ENCODE peak calls at places on chromosomes 2 and 18, in nine cellular contexts. One of them, this sample, is unnamed.

GRCh38 chr2:158094487-158095092 is 7.1 kb upstream of the UPP2 start:
- DNase-seq in SK-N-SH: no peak
- DNase-seq in HTR-8/SVneo: no peak
- DNase-seq in fibroblast of pulmonary artery: no peak
- DNase-seq in iPS DF 19.7: no peak
- DNase-seq in germinal center: no peak
- DNase-seq in substantia nigra: no peak
- DNase-seq in effector memory CD4-positive, alpha-beta T cell: no peak
- DNase-seq in GM13977: no peak
- DNase-seq in this sample: no peak

GRCh38 chr2:30406853-30407252 is 40.2 kb upstream of the LCLAT1 start:
- DNase-seq in germinal center: no peak
- DNase-seq in HTR-8/SVneo: no peak
- DNase-seq in iPS DF 19.7: no peak
- DNase-seq in substantia nigra: no peak
- DNase-seq in SK-N-SH: no peak
- DNase-seq in effector memory CD4-positive, alpha-beta T cell: no peak
- DNase-seq in fibroblast of pulmonary artery: no peak
- DNase-seq in GM13977: no peak
- DNase-seq in this sample: no peak

GRCh38 chr2:152874955-152875354 is 156.5 kb downstream of the ARL6IP6 start:
- DNase-seq in HTR-8/SVneo: no peak
- DNase-seq in iPS DF 19.7: no peak
- DNase-seq in germinal center: no peak
- DNase-seq in fibroblast of pulmonary artery: no peak
- DNase-seq in GM13977: no peak
- DNase-seq in SK-N-SH: no peak
- DNase-seq in effector memory CD4-positive, alpha-beta T cell: no peak
- DNase-seq in substantia nigra: no peak
- DNase-seq in this sample: no peak

GRCh38 chr2:128513416-128514283 is 195.0 kb upstream of the HS6ST1 start:
- DNase-seq in HTR-8/SVneo: no peak
- DNase-seq in germinal center: peak; percentile 53
- DNase-seq in iPS DF 19.7: no peak
- DNase-seq in substantia nigra: peak; percentile 38
- DNase-seq in GM13977: no peak
- DNase-seq in effector memory CD4-positive, alpha-beta T cell: no peak
- DNase-seq in SK-N-SH: no peak
- DNase-seq in fibroblast of pulmonary artery: no peak
- DNase-seq in this sample: no peak

GRCh38 chr18:79439201-79440023 is 43.7 kb downstream of the NFATC1 start:
- DNase-seq in fibroblast of pulmonary artery: no peak
- DNase-seq in SK-N-SH: no peak
- DNase-seq in effector memory CD4-positive, alpha-beta T cell: peak; percentile 16
- DNase-seq in GM13977: no peak
- DNase-seq in germinal center: no peak
- DNase-seq in substantia nigra: no peak
- DNase-seq in iPS DF 19.7: no peak
- DNase-seq in HTR-8/SVneo: no peak
- DNase-seq in this sample: no peak

GRCh38 chr2:104755026-104755856 is 98.7 kb upstream of the POU3F3 start:
- DNase-seq in iPS DF 19.7: no peak
- DNase-seq in SK-N-SH: no peak
- DNase-seq in substantia nigra: peak; percentile 67
- DNase-seq in germinal center: no peak
- DNase-seq in fibroblast of pulmonary artery: no peak
- DNase-seq in effector memory CD4-positive, alpha-beta T cell: no peak
- DNase-seq in HTR-8/SVneo: no peak
- DNase-seq in GM13977: no peak
- DNase-seq in this sample: no peak

GRCh38 chr2:135590594-135591290 is 59.5 kb downstream of the R3HDM1 start:
- DNase-seq in effector memory CD4-positive, alpha-beta T cell: no peak
- DNase-seq in substantia nigra: no peak
- DNase-seq in SK-N-SH: no peak
- DNase-seq in fibroblast of pulmonary artery: no peak
- DNase-seq in germinal center: no peak
- DNase-seq in iPS DF 19.7: no peak
- DNase-seq in GM13977: no peak
- DNase-seq in HTR-8/SVneo: no peak
- DNase-seq in this sample: no peak

GRCh38 chr2:63788070-63788469 is 53.6 kb upstream of the UGP2 start:
- DNase-seq in HTR-8/SVneo: no peak
- DNase-seq in substantia nigra: no peak
- DNase-seq in SK-N-SH: no peak
- DNase-seq in fibroblast of pulmonary artery: peak; percentile 69
- DNase-seq in GM13977: no peak
- DNase-seq in effector memory CD4-positive, alpha-beta T cell: no peak
- DNase-seq in iPS DF 19.7: no peak
- DNase-seq in germinal center: no peak
- DNase-seq in this sample: no peak

GRCh38 chr18:76476665-76477561 is 18.1 kb downstream of the ZNF516 start:
- DNase-seq in iPS DF 19.7: no peak
- DNase-seq in substantia nigra: no peak
- DNase-seq in HTR-8/SVneo: peak; percentile 36
- DNase-seq in fibroblast of pulmonary artery: peak; percentile 95
- DNase-seq in germinal center: no peak
- DNase-seq in effector memory CD4-positive, alpha-beta T cell: no peak
- DNase-seq in GM13977: no peak
- DNase-seq in SK-N-SH: no peak
- DNase-seq in this sample: no peak

GRCh38 chr2:239113164-239113563 is 265.3 kb downstream of the TWIST2 start:
- DNase-seq in iPS DF 19.7: no peak
- DNase-seq in fibroblast of pulmonary artery: peak; percentile 53
- DNase-seq in germinal center: no peak
- DNase-seq in GM13977: no peak
- DNase-seq in SK-N-SH: no peak
- DNase-seq in effector memory CD4-positive, alpha-beta T cell: no peak
- DNase-seq in HTR-8/SVneo: no peak
- DNase-seq in substantia nigra: no peak
- DNase-seq in this sample: no peak

GRCh38 chr2:176178807-176179271 is 9.6 kb upstream of the HOXD1 start:
- DNase-seq in HTR-8/SVneo: no peak
- DNase-seq in fibroblast of pulmonary artery: no peak
- DNase-seq in effector memory CD4-positive, alpha-beta T cell: no peak
- DNase-seq in iPS DF 19.7: no peak
- DNase-seq in GM13977: no peak
- DNase-seq in SK-N-SH: no peak
- DNase-seq in germinal center: no peak
- DNase-seq in substantia nigra: no peak
- DNase-seq in this sample: no peak

GRCh38 chr18:51739044-51739666 is 541.7 kb upstream of the MEX3C start:
- DNase-seq in germinal center: no peak
- DNase-seq in iPS DF 19.7: no peak
- DNase-seq in substantia nigra: no peak
- DNase-seq in fibroblast of pulmonary artery: no peak
- DNase-seq in effector memory CD4-positive, alpha-beta T cell: no peak
- DNase-seq in GM13977: peak; percentile 74
- DNase-seq in SK-N-SH: no peak
- DNase-seq in HTR-8/SVneo: no peak
- DNase-seq in this sample: no peak

GRCh38 chr2:171404258-171404657 is 29.5 kb downstream of the METTL8 start:
- DNase-seq in HTR-8/SVneo: peak; percentile 30
- DNase-seq in GM13977: no peak
- DNase-seq in SK-N-SH: no peak
- DNase-seq in fibroblast of pulmonary artery: peak; percentile 70
- DNase-seq in iPS DF 19.7: no peak
- DNase-seq in effector memory CD4-positive, alpha-beta T cell: no peak
- DNase-seq in substantia nigra: no peak
- DNase-seq in germinal center: no peak
- DNase-seq in this sample: no peak

GRCh38 chr2:85886585-85886984 is 2.2 kb downstream of the ST3GAL5 start:
- DNase-seq in HTR-8/SVneo: peak; percentile 88
- DNase-seq in SK-N-SH: no peak
- DNase-seq in substantia nigra: no peak
- DNase-seq in effector memory CD4-positive, alpha-beta T cell: no peak
- DNase-seq in iPS DF 19.7: no peak
- DNase-seq in fibroblast of pulmonary artery: peak; percentile 88
- DNase-seq in germinal center: no peak
- DNase-seq in GM13977: no peak
- DNase-seq in this sample: no peak

GRCh38 chr2:62844311-62845090 is 139.0 kb downstream of the EHBP1 start:
- DNase-seq in HTR-8/SVneo: no peak
- DNase-seq in GM13977: no peak
- DNase-seq in germinal center: no peak
- DNase-seq in SK-N-SH: no peak
- DNase-seq in iPS DF 19.7: no peak
- DNase-seq in substantia nigra: no peak
- DNase-seq in effector memory CD4-positive, alpha-beta T cell: no peak
- DNase-seq in fibroblast of pulmonary artery: no peak
- DNase-seq in this sample: no peak

GRCh38 chr18:75548353-75548752 is 120.8 kb upstream of the SMIM21 start:
- DNase-seq in SK-N-SH: peak; percentile 17
- DNase-seq in HTR-8/SVneo: no peak
- DNase-seq in fibroblast of pulmonary artery: no peak
- DNase-seq in substantia nigra: no peak
- DNase-seq in effector memory CD4-positive, alpha-beta T cell: no peak
- DNase-seq in GM13977: no peak
- DNase-seq in iPS DF 19.7: peak; percentile 38
- DNase-seq in germinal center: no peak
- DNase-seq in this sample: no peak

GRCh38 chr2:179528576-179529069 is 264.0 kb upstream of the SESTD1 start:
- DNase-seq in effector memory CD4-positive, alpha-beta T cell: no peak
- DNase-seq in iPS DF 19.7: no peak
- DNase-seq in SK-N-SH: no peak
- DNase-seq in GM13977: no peak
- DNase-seq in germinal center: no peak
- DNase-seq in substantia nigra: no peak
- DNase-seq in fibroblast of pulmonary artery: no peak
- DNase-seq in HTR-8/SVneo: no peak
- DNase-seq in this sample: no peak

GRCh38 chr2:153557211-153557610 is 78.6 kb upstream of the RPRM start:
- DNase-seq in iPS DF 19.7: no peak
- DNase-seq in GM13977: no peak
- DNase-seq in germinal center: no peak
- DNase-seq in effector memory CD4-positive, alpha-beta T cell: no peak
- DNase-seq in fibroblast of pulmonary artery: no peak
- DNase-seq in SK-N-SH: no peak
- DNase-seq in HTR-8/SVneo: no peak
- DNase-seq in substantia nigra: no peak
- DNase-seq in this sample: no peak

GRCh38 chr2:133879703-133880102 is 311.4 kb upstream of the NCKAP5 start:
- DNase-seq in substantia nigra: no peak
- DNase-seq in GM13977: no peak
- DNase-seq in effector memory CD4-positive, alpha-beta T cell: no peak
- DNase-seq in HTR-8/SVneo: no peak
- DNase-seq in iPS DF 19.7: no peak
- DNase-seq in fibroblast of pulmonary artery: no peak
- DNase-seq in SK-N-SH: no peak
- DNase-seq in germinal center: no peak
- DNase-seq in this sample: no peak

GRCh38 chr18:28412521-28412920 is 235.6 kb upstream of the CDH2 start:
- DNase-seq in HTR-8/SVneo: no peak
- DNase-seq in fibroblast of pulmonary artery: no peak
- DNase-seq in substantia nigra: no peak
- DNase-seq in SK-N-SH: no peak
- DNase-seq in iPS DF 19.7: no peak
- DNase-seq in germinal center: no peak
- DNase-seq in effector memory CD4-positive, alpha-beta T cell: no peak
- DNase-seq in GM13977: no peak
- DNase-seq in this sample: no peak

GRCh38 chr2:178478102-178478441 is 328 bp downstream of the FKBP7 start:
- DNase-seq in iPS DF 19.7: no peak
- DNase-seq in GM13977: peak; percentile 42
- DNase-seq in fibroblast of pulmonary artery: peak; percentile 32
- DNase-seq in substantia nigra: no peak
- DNase-seq in SK-N-SH: no peak
- DNase-seq in germinal center: peak; percentile 15
- DNase-seq in HTR-8/SVneo: no peak
- DNase-seq in effector memory CD4-positive, alpha-beta T cell: no peak
- DNase-seq in this sample: peak; percentile 25

This sample was measured in D341Med.